ENCODE peak calls at places on chromosome 1, in six cellular contexts. F is heart left ventricle, L is OCI-LY7, K is colonic mucosa, C is Calu3, A is GM06990. D is an unnamed sample.

GRCh38 chr1:160127865-160128523 is 12.4 kb downstream of the ATP1A2 start:
- DNase-seq in C (no peak), F (peak; percentile 65), L (no peak), A (no peak), K (no peak), D (no peak)

GRCh38 chr1:4778056-4778455 is 123.6 kb downstream of the AJAP1 start:
- DNase-seq in A (no peak), C (no peak), K (no peak), F (no peak), L (peak; percentile 46), D (no peak)

GRCh38 chr1:113850127-113850796 is 21.2 kb downstream of the PTPN22 start:
- DNase-seq in F (no peak), C (no peak), A (no peak), L (no peak), K (no peak), D (no peak)

GRCh38 chr1:112396668-112397025 is 633 bp downstream of the CTTNBP2NL start:
- DNase-seq in L (peak; percentile 20), K (peak; percentile 40), F (no peak), A (no peak), C (no peak), D (no peak)

GRCh38 chr1:83627045-83627444 is 371.9 kb downstream of the TTLL7 start:
- DNase-seq in F (no peak), C (no peak), L (no peak), A (no peak), K (no peak), D (no peak)

GRCh38 chr1:224203243-224204016 is 20.4 kb downstream of the DEGS1 start:
- DNase-seq in F (peak; percentile 69), K (peak; percentile 26), C (peak; percentile 30), A (no peak), L (peak; percentile 73), D (no peak)

GRCh38 chr1:172976222-172977041 is 74.3 kb downstream of the TNFSF18 start:
- DNase-seq in K (peak; percentile 77), A (no peak), F (no peak), L (no peak), C (peak; percentile 71), D (no peak)

GRCh38 chr1:184567648-184568047 is 180.8 kb downstream of the C1orf21 start:
- DNase-seq in F (no peak), A (no peak), L (no peak), K (no peak), C (no peak), D (no peak)

GRCh38 chr1:211951856-211952255 is 83.5 kb downstream of the INTS7 start:
- DNase-seq in K (no peak), F (no peak), L (no peak), C (peak; percentile 48), A (no peak), D (peak; percentile 59)

GRCh38 chr1:31714442-31715096 is 10.8 kb upstream of the COL16A1 start:
- DNase-seq in L (peak; percentile 63), A (peak; percentile 49), F (peak; percentile 86), K (peak; percentile 66), C (no peak), D (no peak)

GRCh38 chr1:37926061-37926924 is 20.6 kb downstream of the INPP5B start:
- DNase-seq in L (peak; percentile 79), K (no peak), C (no peak), F (no peak), A (peak; percentile 74), D (peak; percentile 42)

GRCh38 chr1:95353185-95353584 is 119.2 kb downstream of the RWDD3 start:
- DNase-seq in K (no peak), C (no peak), L (no peak), F (no peak), A (no peak), D (no peak)

GRCh38 chr1:115277276-115277675 is 60.8 kb downstream of the NGF start:
- DNase-seq in F (no peak), L (no peak), C (no peak), K (no peak), A (no peak), D (no peak)

GRCh38 chr1:9291914-9292360 is 757 bp upstream of the SPSB1 start:
- DNase-seq in C (no peak), F (peak; percentile 49), A (no peak), L (no peak), K (peak; percentile 83), D (no peak)

GRCh38 chr1:199272107-199272506 is 633.3 kb downstream of the PTPRC start:
- DNase-seq in L (no peak), F (no peak), C (peak; percentile 14), A (no peak), K (no peak), D (no peak)

GRCh38 chr1:41003640-41004220 is 17.8 kb downstream of the SLFNL1 start:
- DNase-seq in F (peak; percentile 95), L (peak; percentile 48), A (peak; percentile 74), C (peak; percentile 91), K (peak; percentile 88), D (peak; percentile 86)

GRCh38 chr1:109637446-109637845 is 17.8 kb downstream of the AMPD2 start:
- DNase-seq in L (no peak), A (no peak), F (no peak), C (no peak), K (no peak), D (no peak)

GRCh38 chr1:58143972-58144752 is 402.4 kb downstream of the OMA1 start:
- DNase-seq in F (no peak), L (no peak), K (no peak), A (no peak), C (no peak), D (no peak)

GRCh38 chr1:232950197-232950918 is at the start of gene NTPCR:
- DNase-seq in F (peak; percentile 95), K (peak; percentile 96), L (peak; percentile 95), A (peak; percentile 94), C (peak; percentile 98), D (peak; percentile 94)
- TF ChIP-seq CTCF in F (no peak), K (no peak), L (no peak), A (no peak), C (no peak), D (no peak)

GRCh38 chr1:3456449-3456963 is 2.0 kb downstream of the ARHGEF16 start:
- DNase-seq in F (peak; percentile 22), L (no peak), K (peak; percentile 86), A (no peak), C (no peak), D (no peak)

GRCh38 chr1:3455630-3456448 is 1.4 kb downstream of the ARHGEF16 start:
- DNase-seq in A (no peak), L (no peak), C (no peak), K (no peak), F (no peak), D (no peak)

GRCh38 chr1:3459051-3459908 is 4.8 kb downstream of the ARHGEF16 start:
- DNase-seq in A (no peak), L (no peak), C (peak; percentile 53), K (peak; percentile 46), F (peak; percentile 14), D (no peak)

GRCh38 chr1:3457910-3458621 is 3.6 kb downstream of the ARHGEF16 start:
- DNase-seq in K (peak; percentile 64), F (peak; percentile 21), A (no peak), L (no peak), C (peak; percentile 19), D (no peak)

DNA sequence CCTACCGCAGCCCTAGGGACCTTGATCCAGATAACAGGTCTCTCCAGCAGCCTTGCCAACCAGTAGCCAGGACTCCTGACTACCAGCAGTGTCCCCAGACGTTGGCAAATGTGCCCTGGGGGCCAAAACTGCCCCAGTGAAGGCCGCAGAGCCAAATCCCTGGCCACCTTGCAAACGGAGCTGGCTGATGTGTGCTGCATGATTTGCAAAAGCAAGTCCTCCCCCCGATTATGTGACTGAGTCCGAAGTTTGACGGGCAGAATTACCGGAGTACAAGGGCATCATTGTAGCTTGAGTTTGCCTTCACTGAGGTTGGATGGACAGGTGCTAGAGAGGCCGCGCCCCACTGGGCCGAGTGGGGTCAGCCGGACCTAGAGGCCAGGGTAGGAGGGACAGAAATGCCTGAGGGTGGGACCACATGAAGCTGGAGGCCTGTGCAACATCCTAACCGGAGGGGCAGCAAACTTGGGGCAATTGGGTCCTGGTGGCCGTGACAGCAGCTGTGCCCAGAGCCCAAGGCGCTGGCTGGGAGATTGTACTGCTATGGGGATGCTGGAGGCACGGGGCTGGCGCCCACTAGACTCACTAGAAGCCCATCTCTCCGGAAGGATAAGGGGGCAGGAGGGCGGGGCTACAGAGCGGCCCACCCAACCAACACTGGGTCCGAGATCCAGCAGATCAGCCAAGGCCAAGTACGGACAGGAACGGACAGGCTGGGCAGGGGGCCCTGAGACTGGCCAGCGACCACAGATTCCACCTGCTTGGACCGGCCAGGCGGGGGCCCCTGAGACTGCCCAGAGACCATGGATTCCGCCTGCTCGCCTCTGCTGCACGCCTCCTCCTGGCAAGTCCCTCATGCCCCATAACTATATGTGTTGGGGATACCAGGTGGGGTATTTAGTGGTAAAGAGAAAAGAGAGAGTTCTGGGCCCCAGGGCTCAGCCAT is 2.8 kb downstream of the ARHGEF16 start:
- DNase-seq in F (peak; percentile 14), L (no peak), A (no peak), C (no peak), K (no peak), D (no peak)
- TF ChIP-seq CTCF in F (no peak), L (no peak), A (no peak), C (no peak), K (no peak), D (no peak)

GRCh38 chr1:29120367-29120766 is 3.3 kb downstream of the TMEM200B start:
- DNase-seq in C (no peak), L (no peak), K (no peak), A (no peak), F (no peak), D (no peak)

GRCh38 chr1:29119365-29119929 is 4.3 kb downstream of the TMEM200B start:
- DNase-seq in L (no peak), A (no peak), C (no peak), F (no peak), K (no peak), D (no peak)

GRCh38 chr1:29120955-29121485 is 2.7 kb downstream of the TMEM200B start:
- DNase-seq in K (peak; percentile 56), L (peak; percentile 76), A (peak; percentile 69), F (no peak), C (no peak), D (peak; percentile 88)

GRCh38 chr1:29114654-29115053 is 9.0 kb downstream of the TMEM200B start:
- DNase-seq in A (no peak), L (no peak), C (no peak), F (no peak), K (no peak), D (no peak)

GRCh38 chr1:29117381-29117780 is 6.3 kb downstream of the TMEM200B start:
- DNase-seq in L (no peak), K (no peak), A (no peak), C (no peak), F (no peak), D (no peak)
- TF ChIP-seq CTCF in L (peak; percentile 45), K (no peak), A (peak; percentile 7), C (no peak), F (no peak), D (no peak)

GRCh38 chr1:32969556-32969955 is 4.9 kb upstream of the RNF19B start:
- DNase-seq in L (no peak), C (no peak), A (no peak), K (no peak), F (no peak), D (no peak)

GRCh38 chr1:32967863-32968571 is 3.4 kb upstream of the RNF19B start:
- DNase-seq in A (no peak), K (no peak), L (no peak), F (no peak), C (no peak), D (no peak)

GRCh38 chr1:32971156-32971555 is 6.5 kb upstream of the RNF19B start:
- DNase-seq in A (no peak), K (no peak), F (no peak), C (no peak), L (no peak), D (no peak)

GRCh38 chr1:32972814-32973428 is 8.3 kb upstream of the RNF19B start:
- DNase-seq in L (no peak), K (peak; percentile 69), C (peak; percentile 67), A (no peak), F (peak; percentile 56), D (peak; percentile 48)

GRCh38 chr1:32971576-32971975 is 7.0 kb upstream of the RNF19B start:
- DNase-seq in K (no peak), C (no peak), F (no peak), L (no peak), A (no peak), D (no peak)
- TF ChIP-seq CTCF in K (no peak), C (no peak), F (no peak), L (no peak), A (no peak), D (no peak)